ENCODE peak calls at places on chromosomes 3 and 15, in seven cellular contexts. One of them, this sample, is unnamed. For H3K4me1, the result is how much of the 10 kb centered on the place peaks cover.

GRCh38 chr3:135887220-135887619 is 78.3 kb upstream of the PPP2R3A start:
- DNase-seq in tibial nerve: no peak
- DNase-seq in upper lobe of left lung: no peak
- DNase-seq in stomach: no peak
- DNase-seq in A549: no peak
- DNase-seq in ovary: no peak
- DNase-seq in HepG2: no peak
- DNase-seq in this sample: no peak

GRCh38 chr3:48492461-48493202 is 11.3 kb downstream of the SHISA5 start:
- DNase-seq in tibial nerve: no peak
- DNase-seq in upper lobe of left lung: no peak
- DNase-seq in stomach: no peak
- DNase-seq in A549: no peak
- DNase-seq in ovary: no peak
- DNase-seq in HepG2: no peak
- DNase-seq in this sample: no peak

GRCh38 chr15:57090460-57090859 is 172.0 kb downstream of the TCF12 start:
- DNase-seq in tibial nerve: no peak
- DNase-seq in upper lobe of left lung: no peak
- DNase-seq in stomach: no peak
- DNase-seq in A549: no peak
- DNase-seq in ovary: no peak
- DNase-seq in HepG2: no peak
- DNase-seq in this sample: no peak

GRCh38 chr15:81897011-81897677 is 148.7 kb downstream of the MEX3B start:
- DNase-seq in tibial nerve: no peak
- DNase-seq in upper lobe of left lung: no peak
- DNase-seq in stomach: no peak
- DNase-seq in A549: no peak
- DNase-seq in ovary: no peak
- DNase-seq in HepG2: no peak
- DNase-seq in this sample: no peak

GRCh38 chr3:66822059-66823009 is 175.8 kb upstream of the KBTBD8 start:
- DNase-seq in tibial nerve: peak
- DNase-seq in upper lobe of left lung: no peak
- DNase-seq in stomach: peak
- DNase-seq in A549: peak
- DNase-seq in ovary: peak
- DNase-seq in HepG2: peak
- DNase-seq in this sample: peak

GRCh38 chr15:63146684-63147083 is 10.6 kb downstream of the RPS27L start:
- DNase-seq in tibial nerve: no peak
- DNase-seq in upper lobe of left lung: no peak
- DNase-seq in stomach: no peak
- DNase-seq in A549: peak
- DNase-seq in ovary: no peak
- DNase-seq in HepG2: no peak
- DNase-seq in this sample: no peak

GRCh38 chr15:63195257-63196023 is 6.0 kb downstream of the RAB8B start:
- DNase-seq in tibial nerve: no peak
- DNase-seq in upper lobe of left lung: no peak
- DNase-seq in stomach: no peak
- DNase-seq in A549: no peak
- DNase-seq in ovary: peak
- DNase-seq in HepG2: no peak
- DNase-seq in this sample: no peak

GRCh38 chr15:77753238-77753873 is 120.6 kb upstream of the LINGO1 start:
- DNase-seq in tibial nerve: no peak
- DNase-seq in upper lobe of left lung: no peak
- DNase-seq in stomach: no peak
- DNase-seq in A549: peak
- DNase-seq in ovary: peak
- DNase-seq in HepG2: peak
- DNase-seq in this sample: no peak

GRCh38 chr3:57778499-57778898 is 22.4 kb downstream of the SLMAP start:
- DNase-seq in tibial nerve: no peak
- DNase-seq in upper lobe of left lung: no peak
- DNase-seq in stomach: no peak
- DNase-seq in A549: no peak
- DNase-seq in ovary: no peak
- DNase-seq in HepG2: no peak
- DNase-seq in this sample: no peak

GRCh38 chr3:61966200-61966599 is 404.8 kb downstream of the PTPRG start:
- DNase-seq in tibial nerve: no peak
- DNase-seq in upper lobe of left lung: no peak
- DNase-seq in stomach: no peak
- DNase-seq in A549: no peak
- DNase-seq in ovary: no peak
- DNase-seq in HepG2: peak
- DNase-seq in this sample: no peak

DNA sequence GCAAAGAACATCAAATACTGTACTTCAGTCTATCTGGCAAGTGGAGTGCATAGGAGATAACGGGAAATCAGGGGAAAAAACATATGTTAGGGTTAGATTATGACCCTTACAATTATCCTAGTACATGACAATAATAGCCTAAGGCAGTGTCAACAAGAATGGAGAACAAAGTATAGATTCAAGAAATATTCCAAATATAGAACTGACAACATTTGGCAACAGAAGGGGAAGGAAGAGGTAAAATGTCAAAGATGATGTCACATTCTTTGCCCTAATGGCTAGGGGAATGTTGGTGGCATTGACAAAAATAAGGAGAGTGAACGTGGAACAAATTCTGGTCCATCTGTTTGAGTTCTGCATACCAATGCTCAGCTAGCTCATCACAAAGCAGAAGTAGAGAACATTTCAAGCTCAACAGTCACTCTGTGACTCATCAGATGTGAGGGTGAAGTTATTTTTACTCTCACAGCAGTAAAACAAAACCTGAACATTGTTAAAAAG is 15.5 kb upstream of the ATP8B4 start:
- DNase-seq in tibial nerve: no peak
- DNase-seq in upper lobe of left lung: no peak
- DNase-seq in stomach: no peak
- DNase-seq in A549: peak
- DNase-seq in ovary: no peak
- DNase-seq in HepG2: no peak
- DNase-seq in this sample: no peak
- TF ChIP-seq EP300 in tibial nerve: no peak
- TF ChIP-seq EP300 in upper lobe of left lung: no peak
- TF ChIP-seq EP300 in stomach: no peak
- TF ChIP-seq EP300 in A549: peak
- TF ChIP-seq EP300 in ovary: no peak
- TF ChIP-seq EP300 in HepG2: no peak
- TF ChIP-seq EP300 in this sample: no peak

GRCh38 chr3:180421221-180421620 is 180.7 kb upstream of the TTC14 start:
- DNase-seq in tibial nerve: no peak
- DNase-seq in upper lobe of left lung: no peak
- DNase-seq in stomach: no peak
- DNase-seq in A549: no peak
- DNase-seq in ovary: no peak
- DNase-seq in HepG2: no peak
- DNase-seq in this sample: no peak

GRCh38 chr3:180421711-180422110 is 180.3 kb upstream of the TTC14 start:
- DNase-seq in tibial nerve: no peak
- DNase-seq in upper lobe of left lung: no peak
- DNase-seq in stomach: no peak
- DNase-seq in A549: no peak
- DNase-seq in ovary: no peak
- DNase-seq in HepG2: no peak
- DNase-seq in this sample: no peak

GRCh38 chr3:180420804-180421203 is 181.2 kb upstream of the TTC14 start:
- DNase-seq in tibial nerve: no peak
- DNase-seq in upper lobe of left lung: no peak
- DNase-seq in stomach: no peak
- DNase-seq in A549: no peak
- DNase-seq in ovary: no peak
- DNase-seq in HepG2: no peak
- DNase-seq in this sample: no peak

GRCh38 chr3:180417241-180417640 is 184.7 kb upstream of the TTC14 start:
- DNase-seq in tibial nerve: no peak
- DNase-seq in upper lobe of left lung: no peak
- DNase-seq in stomach: no peak
- DNase-seq in A549: no peak
- DNase-seq in ovary: no peak
- DNase-seq in HepG2: no peak
- DNase-seq in this sample: no peak

DNA sequence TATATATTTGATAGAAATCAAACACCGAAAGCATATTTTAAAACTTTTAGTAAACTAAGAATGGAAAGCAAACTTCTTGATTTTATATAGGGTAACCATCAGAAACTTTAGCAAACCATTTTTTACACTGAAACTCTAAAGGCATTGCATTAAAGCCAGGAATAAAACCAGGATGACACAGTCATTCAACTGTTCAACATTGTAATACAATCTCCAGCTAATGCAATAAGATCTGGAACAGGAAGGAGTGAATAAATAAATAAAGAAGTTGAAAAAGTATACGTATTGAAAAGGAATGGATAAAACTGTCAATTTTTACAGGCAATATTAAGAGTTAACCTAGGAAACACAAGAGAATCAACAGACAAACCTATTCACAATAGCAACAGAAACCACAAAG is 181.9 kb upstream of the TTC14 start:
- DNase-seq in tibial nerve: no peak
- DNase-seq in upper lobe of left lung: no peak
- DNase-seq in stomach: no peak
- DNase-seq in A549: no peak
- DNase-seq in ovary: no peak
- DNase-seq in HepG2: no peak
- DNase-seq in this sample: no peak
- H3K27ac ChIP-seq in tibial nerve: no peak
- H3K27ac ChIP-seq in upper lobe of left lung: no peak
- H3K27ac ChIP-seq in stomach: no peak
- H3K27ac ChIP-seq in A549: no peak
- H3K27ac ChIP-seq in ovary: no peak
- H3K27ac ChIP-seq in HepG2: no peak
- H3K27ac ChIP-seq in this sample: no peak

DNA sequence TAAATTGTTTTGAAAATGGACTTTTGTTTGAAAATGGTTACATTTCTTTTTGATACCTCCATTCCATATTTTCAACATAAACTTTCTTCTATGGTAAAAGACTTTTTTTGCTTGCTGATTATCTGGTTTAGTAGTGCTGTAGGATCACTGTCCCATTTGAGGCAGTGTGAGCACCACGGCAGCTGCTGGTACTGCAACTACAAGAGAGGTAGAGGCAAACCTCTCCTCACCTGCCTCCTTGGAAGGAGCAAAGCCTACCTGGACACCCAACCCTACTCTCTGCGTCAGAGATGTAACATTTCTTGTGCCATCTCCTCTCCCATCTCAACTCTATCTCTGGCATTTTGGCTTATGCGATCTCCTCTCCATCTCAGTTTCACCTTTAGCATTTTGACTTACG is 460.1 kb downstream of the SHQ1 start:
- DNase-seq in tibial nerve: no peak
- DNase-seq in upper lobe of left lung: no peak
- DNase-seq in stomach: no peak
- DNase-seq in A549: no peak
- DNase-seq in ovary: no peak
- DNase-seq in HepG2: no peak
- DNase-seq in this sample: no peak
- H3K4me1 ChIP-seq in tibial nerve: under half
- H3K4me1 ChIP-seq in upper lobe of left lung: under half
- H3K4me1 ChIP-seq in stomach: half or more
- H3K4me1 ChIP-seq in A549: under half
- H3K4me1 ChIP-seq in ovary: under half
- H3K4me1 ChIP-seq in HepG2: under half
- H3K4me1 ChIP-seq in this sample: under half

GRCh38 chr3:20091331-20091730 is 51.1 kb downstream of the KAT2B start:
- DNase-seq in tibial nerve: no peak
- DNase-seq in upper lobe of left lung: no peak
- DNase-seq in stomach: no peak
- DNase-seq in A549: no peak
- DNase-seq in ovary: no peak
- DNase-seq in HepG2: peak
- DNase-seq in this sample: no peak
- TF ChIP-seq EP300 in tibial nerve: no peak
- TF ChIP-seq EP300 in upper lobe of left lung: no peak
- TF ChIP-seq EP300 in stomach: no peak
- TF ChIP-seq EP300 in A549: no peak
- TF ChIP-seq EP300 in ovary: no peak
- TF ChIP-seq EP300 in HepG2: no peak
- TF ChIP-seq EP300 in this sample: no peak